ENCODE peak calls at places on chromosomes 12 and 14, in nine cellular contexts. J is Peyer's patch, S is astrocyte of the spinal cord, C is omental fat pad, P is neural crest cell, V is H9, N is gastrocnemius medialis, E is endothelial cell, Y is Caco-2. G is an unnamed sample.

GRCh38 chr12:67969134-67969782 is 20.0 kb upstream of the IFNG-AS1 start:
- DNase-seq in J (no peak), S (no peak), C (no peak), P (no peak), V (no peak), N (no peak), E (no peak), Y (no peak), G (no peak)

GRCh38 chr14:53042480-53042879 is 91.6 kb upstream of the FERMT2 start:
- DNase-seq in J (no peak), S (peak; percentile 26), C (no peak), P (no peak), V (no peak), N (no peak), E (no peak), Y (no peak), G (no peak)

GRCh38 chr12:111453071-111453989 is 47.6 kb downstream of the SH2B3 start:
- DNase-seq in J (no peak), S (no peak), C (no peak), P (no peak), V (no peak), N (no peak), E (no peak), Y (no peak), G (no peak)

GRCh38 chr14:65237023-65237814 is 134.9 kb upstream of the MAX start:
- DNase-seq in J (no peak), S (no peak), C (no peak), P (no peak), V (no peak), N (no peak), E (no peak), Y (peak; percentile 66), G (no peak)

GRCh38 chr12:120844297-120844696 is 59.9 kb downstream of the SPPL3 start:
- DNase-seq in J (no peak), S (no peak), C (no peak), P (no peak), V (no peak), N (no peak), E (no peak), Y (no peak), G (no peak)

GRCh38 chr12:112749081-112749480 is 42.5 kb upstream of the RPH3A start:
- DNase-seq in J (no peak), S (no peak), C (no peak), P (no peak), V (no peak), N (no peak), E (no peak), Y (no peak), G (no peak)

GRCh38 chr12:128803788-128804187 is 20.0 kb downstream of the SLC15A4 start:
- DNase-seq in J (no peak), S (peak; percentile 43), C (no peak), P (no peak), V (no peak), N (peak; percentile 78), E (no peak), Y (no peak), G (no peak)

GRCh38 chr12:101697930-101698781 is 716 bp downstream of the CHPT1 start:
- DNase-seq in J (peak; percentile 82), S (peak; percentile 26), C (no peak), P (peak; percentile 39), V (peak; percentile 40), N (peak; percentile 76), E (peak; percentile 20), Y (no peak), G (no peak)

GRCh38 chr14:33184587-33184986 is 245.9 kb downstream of the NPAS3 start:
- DNase-seq in J (no peak), S (peak; percentile 17), C (no peak), P (no peak), V (no peak), N (no peak), E (no peak), Y (no peak), G (no peak)

GRCh38 chr12:26845984-26846383 is 13.0 kb upstream of the ITPR2 start:
- DNase-seq in J (no peak), S (peak; percentile 71), C (no peak), P (no peak), V (no peak), N (no peak), E (no peak), Y (peak; percentile 66), G (no peak)

GRCh38 chr12:81644503-81644902 is 114.6 kb downstream of the PPFIA2 start:
- DNase-seq in J (no peak), S (peak; percentile 71), C (no peak), P (no peak), V (no peak), N (no peak), E (no peak), Y (peak; percentile 22), G (no peak)
- TF ChIP-seq CTCF in J (peak; percentile 59), S (peak; percentile 38), C (no peak), P (peak; percentile 78), V (peak; percentile 79), N (no peak), E (peak; percentile 57), Y (peak; percentile 27), G (peak; percentile 67)

DNA sequence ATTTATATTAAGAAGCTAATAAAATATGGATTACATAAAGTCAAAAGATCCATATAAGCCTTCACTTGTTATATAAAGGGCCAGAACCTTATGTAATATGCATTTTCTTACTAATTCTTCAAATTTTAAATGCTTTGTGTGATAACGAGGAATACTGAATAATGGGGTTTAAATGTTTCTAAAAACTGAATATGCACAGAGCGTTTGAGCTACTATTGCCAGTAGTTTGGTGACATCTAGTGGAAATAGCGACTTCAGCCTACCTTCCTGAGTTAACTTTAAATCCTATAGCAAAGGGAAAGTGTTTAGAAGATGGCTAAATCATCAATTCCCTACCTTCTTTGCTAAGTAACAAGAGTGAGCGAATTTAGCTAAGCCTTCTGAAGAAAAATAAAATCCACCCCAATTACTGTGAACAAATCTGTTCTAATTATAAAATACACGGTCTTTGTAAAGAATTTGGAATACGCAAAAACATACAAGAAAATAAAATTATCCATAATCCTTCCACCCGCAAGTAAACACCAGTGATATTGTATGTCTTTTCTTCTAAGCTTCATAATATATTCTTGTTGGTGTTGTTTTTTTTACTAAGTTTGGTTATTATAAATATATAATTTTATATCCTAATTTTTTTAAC is 115.5 kb upstream of the G2E3 start:
- DNase-seq in J (no peak), S (peak; percentile 53), C (no peak), P (no peak), V (no peak), N (no peak), E (no peak), Y (peak; percentile 27), G (no peak)
- TF ChIP-seq CTCF in J (no peak), S (peak; percentile 57), C (no peak), P (peak; percentile 78), V (peak; percentile 83), N (no peak), E (peak; percentile 24), Y (peak; percentile 65), G (no peak)

GRCh38 chr14:100839573-100840175 is 13.8 kb downstream of the MEG3 start:
- DNase-seq in J (peak; percentile 38), S (no peak), C (no peak), P (no peak), V (no peak), N (no peak), E (no peak), Y (no peak), G (no peak)
- TF ChIP-seq CTCF in J (no peak), S (no peak), C (no peak), P (no peak), V (no peak), N (no peak), E (no peak), Y (no peak), G (no peak)

GRCh38 chr14:69615471-69616407 is 4.3 kb downstream of the SUSD6 start:
- DNase-seq in J (no peak), S (peak; percentile 87), C (no peak), P (no peak), V (no peak), N (peak; percentile 50), E (no peak), Y (no peak), G (no peak)
- TF ChIP-seq CTCF in J (no peak), S (no peak), C (no peak), P (no peak), V (no peak), N (peak; percentile 5), E (no peak), Y (no peak), G (no peak)

DNA sequence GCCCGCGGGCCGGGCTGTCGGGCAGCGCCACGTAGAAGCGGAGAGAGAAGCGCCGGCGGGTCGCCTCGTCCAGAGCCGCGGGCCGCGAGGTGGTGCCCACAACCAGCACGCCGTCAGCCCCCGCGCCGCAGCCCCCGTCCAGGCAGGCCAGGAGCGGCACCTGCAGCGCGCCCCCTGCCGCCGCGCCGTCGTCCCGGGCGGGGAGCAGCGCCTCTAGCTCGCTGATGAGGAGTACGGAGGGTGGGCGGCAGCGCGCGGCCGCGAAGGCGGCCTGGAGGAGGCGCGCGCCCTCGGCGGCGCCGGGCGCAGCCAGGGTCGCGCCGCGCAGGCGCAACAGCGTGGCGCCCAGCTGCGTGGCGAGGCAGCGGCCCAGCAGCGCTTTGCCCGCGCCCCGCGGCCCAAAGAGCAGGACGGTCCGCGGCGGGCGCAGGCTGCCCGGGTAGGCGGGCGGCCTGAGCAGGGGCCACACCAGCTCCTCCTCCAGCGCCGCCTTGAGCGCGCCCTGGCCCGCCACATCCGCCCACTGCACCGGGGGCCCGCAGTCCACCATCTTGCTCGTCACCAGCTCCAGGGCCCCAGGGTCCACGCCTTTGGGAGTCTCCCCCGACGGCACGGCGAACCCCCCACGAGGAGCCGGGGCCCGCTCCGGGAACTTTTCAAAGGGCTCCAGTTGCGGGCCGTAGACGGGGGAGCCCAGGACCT is 27.6 kb downstream of the FIGNL2 start:
- DNase-seq in J (peak; percentile 63), S (peak; percentile 38), C (no peak), P (peak; percentile 76), V (peak; percentile 86), N (no peak), E (peak; percentile 72), Y (peak; percentile 92), G (peak; percentile 81)
- TF ChIP-seq CTCF in J (peak; percentile 29), S (peak; percentile 11), C (no peak), P (peak; percentile 55), V (peak; percentile 59), N (no peak), E (no peak), Y (peak; percentile 60), G (no peak)

DNA sequence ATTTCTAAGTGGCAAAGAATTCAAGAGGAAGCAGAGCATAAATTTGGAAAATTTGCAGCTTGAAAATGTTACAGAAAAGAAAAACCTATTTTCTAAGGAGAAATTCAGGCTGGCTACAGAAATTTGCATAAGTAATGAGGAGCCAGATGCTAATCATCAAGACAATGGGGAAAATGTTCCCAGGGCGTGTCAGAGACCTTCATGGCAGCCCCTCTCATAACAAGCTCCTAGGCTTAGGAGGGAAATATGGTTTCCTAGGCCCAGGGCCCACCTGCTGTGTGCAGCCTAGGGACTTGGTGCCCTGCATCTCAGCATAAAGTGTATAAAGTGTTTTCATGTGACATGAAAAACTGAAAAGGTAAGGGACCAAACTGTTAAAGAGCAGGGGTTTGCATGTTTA is 1796.3 kb upstream of the FLRT2 start:
- DNase-seq in J (no peak), S (no peak), C (no peak), P (no peak), V (no peak), N (no peak), E (no peak), Y (no peak), G (no peak)
- TF ChIP-seq CTCF in J (no peak), S (no peak), C (no peak), P (no peak), V (no peak), N (no peak), E (no peak), Y (no peak), G (no peak)